ENCODE peak calls at places on chromosomes 5 and 9, in nine cellular contexts. W, I, K, P, H, B, Y, O and G are unnamed samples.

GRCh38 chr9:128882677-128883590 is 1.0 kb downstream of the LRRC8A start:
- DNase-seq in W (no peak), I (no peak), K (no peak), P (no peak), H (no peak), B (no peak), Y (no peak), O (peak; percentile 42), G (peak; percentile 50)

GRCh38 chr5:139392678-139393496 is 2.0 kb downstream of the PROB1 start:
- DNase-seq in W (no peak), I (peak; percentile 38), K (no peak), P (peak; percentile 78), H (peak; percentile 79), B (no peak), Y (peak; percentile 94), O (peak; percentile 77), G (peak; percentile 80)

GRCh38 chr9:106916491-106917235 is 53.7 kb downstream of the ZNF462 start:
- DNase-seq in W (no peak), I (peak; percentile 86), K (peak; percentile 92), P (no peak), H (peak; percentile 96), B (no peak), Y (no peak), O (peak; percentile 79), G (peak; percentile 93)

GRCh38 chr9:123174887-123175518 is 93.4 kb downstream of the STRBP start:
- DNase-seq in W (no peak), I (no peak), K (no peak), P (no peak), H (no peak), B (no peak), Y (no peak), O (no peak), G (no peak)

GRCh38 chr5:83711982-83712601 is 8.6 kb downstream of the HAPLN1 start:
- DNase-seq in W (peak; percentile 63), I (peak; percentile 53), K (peak; percentile 35), P (peak; percentile 20), H (peak; percentile 78), B (no peak), Y (no peak), O (peak; percentile 45), G (peak; percentile 47)

GRCh38 chr9:15286288-15286834 is 20.7 kb downstream of the TTC39B start:
- DNase-seq in W (no peak), I (no peak), K (no peak), P (no peak), H (no peak), B (no peak), Y (no peak), O (no peak), G (no peak)

GRCh38 chr9:132486706-132487350 is 76.8 kb downstream of the CFAP77 start:
- DNase-seq in W (peak; percentile 85), I (no peak), K (no peak), P (peak; percentile 32), H (no peak), B (no peak), Y (peak; percentile 81), O (no peak), G (no peak)

GRCh38 chr5:130158036-130158435 is 253.8 kb downstream of the CHSY3 start:
- DNase-seq in W (no peak), I (no peak), K (no peak), P (no peak), H (no peak), B (no peak), Y (no peak), O (no peak), G (peak; percentile 30)

GRCh38 chr5:176407456-176408244 is 8.7 kb downstream of the CLTB start:
- DNase-seq in W (no peak), I (no peak), K (no peak), P (no peak), H (no peak), B (peak; percentile 83), Y (no peak), O (no peak), G (no peak)

GRCh38 chr5:63916786-63917185 is 45.5 kb downstream of the HTR1A start:
- DNase-seq in W (no peak), I (peak; percentile 18), K (no peak), P (no peak), H (peak; percentile 76), B (no peak), Y (no peak), O (peak; percentile 16), G (peak; percentile 76)

GRCh38 chr5:51384281-51384840 is 1.1 kb downstream of the ISL1 start:
- DNase-seq in W (no peak), I (no peak), K (no peak), P (no peak), H (no peak), B (no peak), Y (no peak), O (no peak), G (peak; percentile 34)

GRCh38 chr5:160555836-160556660 is 134.4 kb downstream of the PTTG1 start:
- DNase-seq in W (no peak), I (no peak), K (no peak), P (no peak), H (no peak), B (no peak), Y (no peak), O (peak; percentile 20), G (peak; percentile 40)

GRCh38 chr9:91427873-91428272 is 4.2 kb upstream of the NFIL3 start:
- DNase-seq in W (no peak), I (peak; percentile 43), K (peak; percentile 76), P (no peak), H (peak; percentile 85), B (no peak), Y (no peak), O (peak; percentile 85), G (peak; percentile 86)

GRCh38 chr5:132138260-132138659 is 64.7 kb downstream of the CSF2 start:
- DNase-seq in W (no peak), I (no peak), K (peak; percentile 67), P (no peak), H (no peak), B (no peak), Y (no peak), O (peak; percentile 58), G (peak; percentile 65)

GRCh38 chr5:158139161-158139560 is 280.2 kb upstream of the CLINT1 start:
- DNase-seq in W (no peak), I (no peak), K (no peak), P (no peak), H (peak; percentile 67), B (no peak), Y (no peak), O (peak; percentile 95), G (peak; percentile 83)

DNA sequence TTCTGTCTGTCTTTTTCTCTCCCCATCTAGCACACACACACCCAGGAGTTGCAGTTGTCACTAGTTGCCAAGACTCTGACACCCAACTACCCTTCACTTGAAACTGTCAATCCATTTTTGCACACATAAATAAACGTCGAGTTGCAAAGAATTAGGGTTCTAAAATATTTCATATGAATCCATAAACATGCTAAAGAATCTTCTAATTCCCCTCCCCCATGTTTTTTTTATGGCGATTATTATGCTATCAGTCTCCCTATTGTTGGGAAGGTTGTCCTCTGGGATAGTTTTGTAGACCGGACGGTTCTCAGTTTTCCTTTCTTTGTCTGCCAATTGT is 164.7 kb upstream of the MPDZ start:
- DNase-seq in W (no peak), I (no peak), K (no peak), P (no peak), H (no peak), B (no peak), Y (no peak), O (no peak), G (no peak)
- H3K4me3 ChIP-seq in W (no peak overlapping the region), I (no peak overlapping the region), K (no peak overlapping the region), P (no peak overlapping the region), H (no peak overlapping the region), B (no peak overlapping the region), Y (no peak overlapping the region), O (no peak overlapping the region), G (no peak overlapping the region)

GRCh38 chr9:5510360-5510931 is at the start of gene PDCD1LG2:
- DNase-seq in W (no peak), I (peak; percentile 56), K (peak; percentile 84), P (no peak), H (peak; percentile 69), B (no peak), Y (no peak), O (peak; percentile 89), G (peak; percentile 79)

GRCh38 chr9:5511935-5512580 is 1.7 kb downstream of the PDCD1LG2 start:
- DNase-seq in W (no peak), I (no peak), K (no peak), P (no peak), H (no peak), B (no peak), Y (no peak), O (peak; percentile 48), G (peak; percentile 43)

GRCh38 chr9:5511476-5511875 is 1.1 kb downstream of the PDCD1LG2 start:
- DNase-seq in W (no peak), I (no peak), K (no peak), P (no peak), H (no peak), B (no peak), Y (no peak), O (peak; percentile 40), G (no peak)

GRCh38 chr9:5509573-5509972 is 758 bp upstream of the PDCD1LG2 start:
- DNase-seq in W (no peak), I (peak; percentile 84), K (peak; percentile 99), P (no peak), H (peak; percentile 91), B (no peak), Y (no peak), O (peak; percentile 95), G (peak; percentile 94)

DNA sequence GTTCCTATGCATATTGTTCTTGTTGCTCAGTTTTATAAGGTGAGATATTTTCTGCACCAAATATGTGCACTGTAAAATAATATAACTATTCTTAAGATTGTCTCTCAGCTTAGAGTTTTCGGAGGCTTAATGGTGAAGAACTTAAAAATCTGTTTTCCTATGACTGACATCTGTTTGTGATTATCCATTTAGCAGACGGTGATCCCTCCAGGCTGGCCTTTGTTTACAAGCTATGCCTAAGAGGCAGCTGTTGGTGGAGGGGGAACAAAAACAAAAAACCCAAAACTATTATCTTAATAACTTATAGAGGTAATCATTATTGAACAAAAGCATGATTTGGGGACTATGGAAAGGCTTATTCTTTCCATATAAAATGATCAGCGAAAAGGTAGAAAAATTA is 660 bp downstream of the PDCD1LG2 start:
- DNase-seq in W (no peak), I (no peak), K (peak; percentile 41), P (no peak), H (no peak), B (no peak), Y (no peak), O (peak; percentile 56), G (no peak)
- H3K4me3 ChIP-seq in W (no peak overlapping the region), I (peak overlapping the region; percentile 28), K (peak overlapping the region; percentile 52), P (no peak overlapping the region), H (peak overlapping the region; percentile 59), B (no peak overlapping the region), Y (peak overlapping the region; percentile 38), O (peak overlapping the region; percentile 79), G (no peak overlapping the region)

DNA sequence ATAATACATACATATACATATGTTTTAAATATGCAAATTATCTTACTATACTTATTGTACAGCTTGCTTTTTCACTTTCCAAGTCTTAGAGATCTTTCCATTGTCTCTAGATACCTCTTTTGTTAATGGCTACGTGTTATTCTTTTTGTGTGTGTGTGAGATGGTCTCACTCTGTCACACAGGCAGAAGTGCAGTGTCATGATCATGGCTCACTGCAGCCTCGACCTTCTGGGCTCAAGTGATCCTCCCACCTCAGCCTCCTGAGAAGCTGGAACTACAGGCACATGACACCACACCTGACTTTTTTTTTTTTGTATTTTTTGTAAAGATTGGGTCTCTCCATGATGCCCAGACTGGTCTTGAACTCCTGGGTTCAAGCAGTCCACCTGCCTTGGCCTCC is 2.8 kb downstream of the OSMR start:
- DNase-seq in W (no peak), I (no peak), K (no peak), P (no peak), H (no peak), B (no peak), Y (no peak), O (no peak), G (no peak)
- H3K4me3 ChIP-seq in W (no peak overlapping the region), I (no peak overlapping the region), K (peak overlapping the region; percentile 18), P (no peak overlapping the region), H (no peak overlapping the region), B (no peak overlapping the region), Y (peak overlapping the region; percentile 90), O (peak overlapping the region; percentile 90), G (no peak overlapping the region)

GRCh38 chr5:2015961-2016360 is 133.2 kb upstream of the IRX4 start:
- DNase-seq in W (no peak), I (no peak), K (no peak), P (no peak), H (no peak), B (peak; percentile 77), Y (no peak), O (no peak), G (no peak)
- H3K4me3 ChIP-seq in W (no peak overlapping the region), I (no peak overlapping the region), K (no peak overlapping the region), P (no peak overlapping the region), H (no peak overlapping the region), B (no peak overlapping the region), Y (no peak overlapping the region), O (no peak overlapping the region), G (no peak overlapping the region)